ENCODE peak calls at places on chromosome 17, in ten cellular contexts. One of them, this sample, is unnamed.
A peak's percentile ranks its signal among the peaks of the same experiment; 100 is the strongest.

GRCh38 chr17:2084766-2085647 is 30.1 kb downstream of the HIC1 start:
- DNase-seq in CD8-positive, alpha-beta T cell: no peak
- DNase-seq in foreskin fibroblast: peak; percentile 95
- DNase-seq in thoracic aorta: no peak
- DNase-seq in cardiac muscle cell: peak; percentile 93
- DNase-seq in HL-60: no peak
- DNase-seq in OCI-LY7: no peak
- DNase-seq in B cell: no peak
- DNase-seq in psoas muscle: peak; percentile 68
- DNase-seq in body of pancreas: peak; percentile 22
- DNase-seq in this sample: no peak

GRCh38 chr17:49514374-49514738 is 19.3 kb downstream of the NGFR start:
- DNase-seq in B cell: no peak
- DNase-seq in psoas muscle: no peak
- DNase-seq in body of pancreas: peak; percentile 21
- DNase-seq in OCI-LY7: no peak
- DNase-seq in CD8-positive, alpha-beta T cell: no peak
- DNase-seq in foreskin fibroblast: no peak
- DNase-seq in cardiac muscle cell: peak; percentile 64
- DNase-seq in thoracic aorta: no peak
- DNase-seq in HL-60: no peak
- DNase-seq in this sample: no peak

GRCh38 chr17:77503293-77503655 is 362.5 kb downstream of the SEC14L1 start:
- DNase-seq in foreskin fibroblast: no peak
- DNase-seq in HL-60: no peak
- DNase-seq in CD8-positive, alpha-beta T cell: no peak
- DNase-seq in body of pancreas: no peak
- DNase-seq in cardiac muscle cell: no peak
- DNase-seq in OCI-LY7: no peak
- DNase-seq in B cell: no peak
- DNase-seq in psoas muscle: no peak
- DNase-seq in thoracic aorta: no peak
- DNase-seq in this sample: peak; percentile 31

GRCh38 chr17:83057397-83057761 is 22.0 kb upstream of the METRNL start:
- DNase-seq in OCI-LY7: no peak
- DNase-seq in psoas muscle: no peak
- DNase-seq in cardiac muscle cell: no peak
- DNase-seq in body of pancreas: no peak
- DNase-seq in HL-60: no peak
- DNase-seq in thoracic aorta: no peak
- DNase-seq in foreskin fibroblast: no peak
- DNase-seq in B cell: peak; percentile 30
- DNase-seq in CD8-positive, alpha-beta T cell: no peak
- DNase-seq in this sample: no peak

GRCh38 chr17:9266769-9267168 is 245.5 kb downstream of the NTN1 start:
- DNase-seq in psoas muscle: no peak
- DNase-seq in CD8-positive, alpha-beta T cell: no peak
- DNase-seq in B cell: no peak
- DNase-seq in cardiac muscle cell: no peak
- DNase-seq in HL-60: no peak
- DNase-seq in OCI-LY7: no peak
- DNase-seq in thoracic aorta: no peak
- DNase-seq in foreskin fibroblast: no peak
- DNase-seq in body of pancreas: no peak
- DNase-seq in this sample: no peak

GRCh38 chr17:39231587-39232551 is 6.1 kb upstream of the STAC2 start:
- DNase-seq in CD8-positive, alpha-beta T cell: peak; percentile 72
- DNase-seq in psoas muscle: peak; percentile 57
- DNase-seq in thoracic aorta: no peak
- DNase-seq in foreskin fibroblast: no peak
- DNase-seq in OCI-LY7: peak; percentile 85
- DNase-seq in cardiac muscle cell: peak; percentile 63
- DNase-seq in body of pancreas: peak; percentile 56
- DNase-seq in HL-60: peak; percentile 57
- DNase-seq in B cell: peak; percentile 58
- DNase-seq in this sample: peak; percentile 88

GRCh38 chr17:73341350-73342056 is 29.7 kb upstream of the CDC42EP4 start:
- DNase-seq in thoracic aorta: no peak
- DNase-seq in body of pancreas: peak; percentile 45
- DNase-seq in cardiac muscle cell: no peak
- DNase-seq in HL-60: no peak
- DNase-seq in psoas muscle: no peak
- DNase-seq in CD8-positive, alpha-beta T cell: no peak
- DNase-seq in foreskin fibroblast: no peak
- DNase-seq in B cell: no peak
- DNase-seq in OCI-LY7: no peak
- DNase-seq in this sample: no peak

GRCh38 chr17:38550661-38551060 is 55.1 kb downstream of the SRCIN1 start:
- DNase-seq in foreskin fibroblast: peak; percentile 26
- DNase-seq in thoracic aorta: peak; percentile 30
- DNase-seq in HL-60: no peak
- DNase-seq in psoas muscle: peak; percentile 43
- DNase-seq in body of pancreas: peak; percentile 43
- DNase-seq in OCI-LY7: no peak
- DNase-seq in cardiac muscle cell: peak; percentile 77
- DNase-seq in CD8-positive, alpha-beta T cell: no peak
- DNase-seq in B cell: no peak
- DNase-seq in this sample: no peak

DNA sequence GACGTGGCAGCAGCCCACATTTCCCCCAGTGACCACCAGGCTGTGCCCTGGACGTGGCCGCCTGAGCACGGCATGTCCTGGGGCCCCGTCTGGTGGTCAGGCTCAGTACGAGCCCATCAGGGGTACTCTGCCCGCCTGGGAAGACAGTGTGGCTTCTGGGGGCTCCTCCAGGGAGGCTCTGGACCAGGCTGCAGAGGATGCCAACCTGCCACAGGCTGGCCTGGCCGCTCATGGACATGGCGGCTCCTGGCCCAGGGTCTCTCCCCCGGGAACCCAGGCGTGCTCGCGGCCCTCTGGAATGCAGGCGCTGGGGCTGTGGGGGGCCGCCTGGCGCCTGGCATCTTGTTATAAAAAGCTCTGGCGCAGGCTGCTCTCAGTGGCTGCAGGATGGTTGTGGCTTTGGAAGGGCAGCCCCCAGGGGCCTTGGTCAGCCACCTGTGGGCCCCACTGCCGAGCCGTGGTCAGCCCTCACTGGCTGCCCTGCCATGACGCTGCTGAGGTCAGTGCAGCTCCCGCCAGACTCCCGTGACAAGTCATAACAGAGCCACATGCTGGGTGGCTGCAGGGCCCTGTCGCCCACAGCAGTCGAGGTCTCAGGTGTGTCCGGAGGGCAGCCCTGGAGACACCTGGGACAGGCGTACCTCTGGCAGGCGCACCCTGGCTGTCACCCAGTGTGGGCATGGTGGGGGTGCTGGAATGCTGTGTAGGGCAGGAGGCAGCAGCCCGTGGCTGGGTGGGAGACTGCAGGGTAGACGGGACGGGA is 15.0 kb downstream of the CENPX start:
- DNase-seq in OCI-LY7: no peak
- DNase-seq in thoracic aorta: no peak
- DNase-seq in HL-60: no peak
- DNase-seq in body of pancreas: no peak
- DNase-seq in B cell: no peak
- DNase-seq in psoas muscle: no peak
- DNase-seq in CD8-positive, alpha-beta T cell: no peak
- DNase-seq in foreskin fibroblast: no peak
- DNase-seq in cardiac muscle cell: no peak
- DNase-seq in this sample: no peak
- TF ChIP-seq CTCF in OCI-LY7: no peak
- TF ChIP-seq CTCF in thoracic aorta: peak; percentile 22
- TF ChIP-seq CTCF in HL-60: no peak
- TF ChIP-seq CTCF in body of pancreas: no peak
- TF ChIP-seq CTCF in B cell: no peak
- TF ChIP-seq CTCF in psoas muscle: no peak
- TF ChIP-seq CTCF in CD8-positive, alpha-beta T cell: no peak
- TF ChIP-seq CTCF in foreskin fibroblast: no peak
- TF ChIP-seq CTCF in cardiac muscle cell: no peak
- TF ChIP-seq CTCF in this sample: no peak

DNA sequence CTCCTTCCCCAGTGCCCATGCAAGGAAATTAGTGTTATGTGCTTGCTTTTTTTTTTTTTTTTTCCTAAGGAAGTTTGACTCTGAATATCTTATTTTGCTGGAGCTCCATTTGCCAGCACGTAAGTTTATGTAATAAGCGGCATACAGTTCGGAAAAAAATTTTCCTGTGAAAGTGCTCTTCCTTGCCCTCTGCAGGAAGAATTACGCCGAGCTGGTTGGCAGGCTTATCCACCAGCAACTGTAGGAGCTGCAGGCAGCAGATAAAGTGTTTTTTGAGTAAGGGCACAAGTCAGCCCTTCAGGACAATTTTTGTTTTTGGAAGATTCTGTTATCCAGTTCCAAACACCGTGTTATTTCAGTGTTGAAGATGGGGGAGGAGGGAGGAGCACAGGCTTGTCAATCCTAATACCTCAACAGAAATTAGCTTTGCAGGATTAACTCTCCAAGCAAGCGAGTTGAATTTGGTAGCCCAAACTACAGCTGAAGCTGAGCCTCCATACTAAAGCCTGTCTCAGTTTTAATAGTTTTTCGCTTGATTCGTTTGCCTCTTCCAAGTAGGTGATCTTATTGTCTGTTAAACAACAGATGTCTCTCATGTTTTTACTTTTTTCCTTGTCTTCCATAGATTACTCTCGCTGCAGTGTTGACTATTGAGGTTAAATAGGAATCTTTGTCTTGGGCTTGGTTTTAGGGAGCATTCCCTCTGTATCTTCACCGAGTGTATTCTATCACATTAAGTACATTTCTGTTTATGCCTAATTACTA is 1.1 kb downstream of the SPECC1 start:
- DNase-seq in cardiac muscle cell: peak; percentile 71
- DNase-seq in psoas muscle: no peak
- DNase-seq in thoracic aorta: no peak
- DNase-seq in OCI-LY7: no peak
- DNase-seq in foreskin fibroblast: peak; percentile 61
- DNase-seq in HL-60: peak; percentile 30
- DNase-seq in B cell: no peak
- DNase-seq in CD8-positive, alpha-beta T cell: peak; percentile 12
- DNase-seq in body of pancreas: peak; percentile 66
- DNase-seq in this sample: no peak
- TF ChIP-seq CTCF in cardiac muscle cell: peak; percentile 61
- TF ChIP-seq CTCF in psoas muscle: no peak
- TF ChIP-seq CTCF in thoracic aorta: peak; percentile 56
- TF ChIP-seq CTCF in OCI-LY7: peak; percentile 38
- TF ChIP-seq CTCF in foreskin fibroblast: peak; percentile 45
- TF ChIP-seq CTCF in HL-60: no peak
- TF ChIP-seq CTCF in B cell: no peak
- TF ChIP-seq CTCF in CD8-positive, alpha-beta T cell: no peak
- TF ChIP-seq CTCF in body of pancreas: peak; percentile 50
- TF ChIP-seq CTCF in this sample: no peak

GRCh38 chr17:47251421-47251940 is 2.1 kb upstream of the ITGB3 start:
- DNase-seq in foreskin fibroblast: no peak
- DNase-seq in thoracic aorta: no peak
- DNase-seq in cardiac muscle cell: no peak
- DNase-seq in HL-60: no peak
- DNase-seq in OCI-LY7: no peak
- DNase-seq in B cell: no peak
- DNase-seq in psoas muscle: no peak
- DNase-seq in body of pancreas: no peak
- DNase-seq in CD8-positive, alpha-beta T cell: no peak
- DNase-seq in this sample: no peak

GRCh38 chr17:47252766-47253512 is 688 bp upstream of the ITGB3 start:
- DNase-seq in psoas muscle: no peak
- DNase-seq in foreskin fibroblast: no peak
- DNase-seq in B cell: no peak
- DNase-seq in OCI-LY7: peak; percentile 27
- DNase-seq in HL-60: no peak
- DNase-seq in cardiac muscle cell: no peak
- DNase-seq in thoracic aorta: no peak
- DNase-seq in body of pancreas: no peak
- DNase-seq in CD8-positive, alpha-beta T cell: no peak
- DNase-seq in this sample: no peak

GRCh38 chr17:47252209-47252608 is 1.4 kb upstream of the ITGB3 start:
- DNase-seq in cardiac muscle cell: no peak
- DNase-seq in psoas muscle: no peak
- DNase-seq in OCI-LY7: no peak
- DNase-seq in B cell: no peak
- DNase-seq in CD8-positive, alpha-beta T cell: no peak
- DNase-seq in thoracic aorta: no peak
- DNase-seq in foreskin fibroblast: no peak
- DNase-seq in HL-60: no peak
- DNase-seq in body of pancreas: no peak
- DNase-seq in this sample: no peak

GRCh38 chr17:47254403-47254943 is 846 bp downstream of the ITGB3 start:
- DNase-seq in psoas muscle: no peak
- DNase-seq in B cell: no peak
- DNase-seq in thoracic aorta: no peak
- DNase-seq in body of pancreas: no peak
- DNase-seq in OCI-LY7: no peak
- DNase-seq in cardiac muscle cell: no peak
- DNase-seq in CD8-positive, alpha-beta T cell: no peak
- DNase-seq in foreskin fibroblast: no peak
- DNase-seq in HL-60: no peak
- DNase-seq in this sample: no peak

DNA sequence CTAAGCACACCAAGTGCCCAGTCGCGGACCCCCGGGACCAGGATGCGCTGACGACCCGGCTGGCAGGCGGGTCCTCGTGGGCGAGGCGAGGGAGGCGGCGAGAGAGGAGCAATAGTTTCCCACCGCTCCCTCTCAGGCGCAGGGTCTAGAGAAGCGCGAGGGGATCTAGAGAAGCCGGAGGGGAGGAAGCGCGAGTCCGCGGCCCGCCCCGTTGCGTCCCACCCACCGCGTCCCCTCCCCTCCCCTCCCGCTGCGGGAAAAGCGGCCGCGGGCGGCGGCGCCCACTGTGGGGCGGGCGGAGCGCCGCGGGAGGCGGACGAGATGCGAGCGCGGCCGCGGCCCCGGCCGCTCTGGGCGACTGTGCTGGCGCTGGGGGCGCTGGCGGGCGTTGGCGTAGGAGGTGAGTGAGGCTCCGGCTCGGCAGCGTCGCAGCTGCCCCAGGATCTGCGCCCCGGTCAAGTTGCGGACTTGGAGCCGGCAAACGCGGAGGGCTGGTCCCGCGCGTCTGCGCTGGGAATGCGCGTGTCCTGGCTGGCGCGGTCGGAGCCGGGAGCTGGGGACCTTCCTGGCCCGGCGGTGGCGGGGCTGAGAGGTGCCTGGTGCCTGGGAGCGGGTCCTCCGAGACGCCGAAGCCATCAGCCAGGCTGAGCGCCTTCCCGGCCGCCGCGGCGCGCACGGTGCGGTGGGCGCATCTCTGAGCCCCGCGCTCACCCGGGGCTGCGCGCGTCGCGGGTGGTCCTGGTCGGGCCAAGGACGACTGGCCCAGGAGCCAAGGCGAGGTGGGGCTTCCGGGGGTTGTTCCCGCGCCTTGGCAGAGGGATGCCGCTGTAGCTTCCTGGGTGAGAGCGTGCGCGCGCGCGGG is at the start of gene ITGB3:
- DNase-seq in cardiac muscle cell: peak; percentile 86
- DNase-seq in HL-60: peak; percentile 54
- DNase-seq in OCI-LY7: peak; percentile 81
- DNase-seq in B cell: peak; percentile 78
- DNase-seq in psoas muscle: peak; percentile 83
- DNase-seq in body of pancreas: peak; percentile 76
- DNase-seq in CD8-positive, alpha-beta T cell: peak; percentile 65
- DNase-seq in thoracic aorta: no peak
- DNase-seq in foreskin fibroblast: peak; percentile 77
- DNase-seq in this sample: peak; percentile 88
- TF ChIP-seq CTCF in cardiac muscle cell: peak; percentile 38
- TF ChIP-seq CTCF in HL-60: peak; percentile 2
- TF ChIP-seq CTCF in OCI-LY7: peak; percentile 68
- TF ChIP-seq CTCF in B cell: peak; percentile 67
- TF ChIP-seq CTCF in psoas muscle: peak; percentile 56
- TF ChIP-seq CTCF in body of pancreas: peak; percentile 57
- TF ChIP-seq CTCF in CD8-positive, alpha-beta T cell: no peak
- TF ChIP-seq CTCF in thoracic aorta: peak; percentile 40
- TF ChIP-seq CTCF in foreskin fibroblast: peak; percentile 37
- TF ChIP-seq CTCF in this sample: peak; percentile 71

GRCh38 chr17:58591455-58591854 is 77.0 kb upstream of the MTMR4 start:
- DNase-seq in B cell: no peak
- DNase-seq in psoas muscle: no peak
- DNase-seq in body of pancreas: no peak
- DNase-seq in CD8-positive, alpha-beta T cell: no peak
- DNase-seq in OCI-LY7: no peak
- DNase-seq in foreskin fibroblast: no peak
- DNase-seq in cardiac muscle cell: no peak
- DNase-seq in HL-60: no peak
- DNase-seq in thoracic aorta: no peak
- DNase-seq in this sample: no peak
- TF ChIP-seq CTCF in B cell: no peak
- TF ChIP-seq CTCF in psoas muscle: no peak
- TF ChIP-seq CTCF in body of pancreas: no peak
- TF ChIP-seq CTCF in CD8-positive, alpha-beta T cell: no peak
- TF ChIP-seq CTCF in OCI-LY7: peak; percentile 35
- TF ChIP-seq CTCF in foreskin fibroblast: no peak
- TF ChIP-seq CTCF in cardiac muscle cell: no peak
- TF ChIP-seq CTCF in HL-60: no peak
- TF ChIP-seq CTCF in thoracic aorta: no peak
- TF ChIP-seq CTCF in this sample: no peak